ENCODE peak calls at places on chromosomes 16 and 17, in four cellular contexts. J is tibial nerve; P is neural crest cell; O is stimulated activated CD8-positive, alpha-beta memory T cell treated with anti-CD3 and anti-CD28 coated beads, Interleukin-7, amount 100 ng/mL, for 1 hour. V is an unnamed sample.

GRCh38 chr16:82773018-82773417 is 146.2 kb downstream of the CDH13 start:
- DNase-seq in J (no peak), O (no peak), P (no peak), V (no peak)

GRCh38 chr16:280005-280421 is 378 bp upstream of the ARHGDIG start:
- DNase-seq in P (no peak), O (no peak), J (no peak), V (no peak)

GRCh38 chr17:78237403-78238012 is 6.1 kb downstream of the TMEM235 start:
- DNase-seq in O (no peak), J (no peak), P (no peak), V (no peak)

GRCh38 chr16:28561557-28562187 is 8.0 kb downstream of the SGF29 start:
- DNase-seq in P (no peak), J (no peak), O (no peak), V (no peak)

GRCh38 chr17:63622571-63623390 is 564 bp downstream of the MAP3K3 start:
- DNase-seq in P (peak; percentile 62), J (peak; percentile 48), O (no peak), V (no peak)

GRCh38 chr17:69870751-69871199 is 204.2 kb upstream of the KCNJ16 start:
- DNase-seq in P (no peak), O (no peak), J (no peak), V (no peak)

GRCh38 chr16:57972285-57972684 is 1.4 kb upstream of the CNGB1 start:
- DNase-seq in J (no peak), O (no peak), P (no peak), V (no peak)

GRCh38 chr16:28163699-28164584 is 47.8 kb downstream of the XPO6 start:
- DNase-seq in O (no peak), P (no peak), J (no peak), V (no peak)

GRCh38 chr17:70296456-70296855 is 127.1 kb downstream of the KCNJ2 start:
- DNase-seq in P (no peak), J (no peak), O (no peak), V (no peak)

GRCh38 chr16:35352431-35352830 is 1893.0 kb downstream of the TP53TG3F start:
- DNase-seq in J (no peak), P (no peak), O (no peak), V (no peak)

GRCh38 chr17:63480192-63480784 is 3.4 kb downstream of the ACE start:
- DNase-seq in J (no peak), O (no peak), P (no peak), V (no peak)

GRCh38 chr17:13917635-13918034 is 151.7 kb upstream of the COX10 start:
- DNase-seq in P (no peak), J (no peak), O (no peak), V (no peak)

GRCh38 chr17:9291912-9292562 is 270.7 kb downstream of the NTN1 start:
- DNase-seq in P (peak; percentile 33), J (peak; percentile 32), O (no peak), V (no peak)